ENCODE peak calls at places on chromosome 15, in ten cellular contexts. One of them, this sample, is unnamed.

GRCh38 chr15:71203573-71204444 is 88.5 kb downstream of the THSD4 start:
- DNase-seq in PC-3: no peak
- DNase-seq in cardiac muscle cell: no peak
- DNase-seq in heart left ventricle: no peak
- DNase-seq in fibroblast of lung: no peak
- DNase-seq in left lung: no peak
- DNase-seq in sigmoid colon: no peak
- DNase-seq in neural progenitor cell: peak; percentile 43
- DNase-seq in colonic mucosa: no peak
- DNase-seq in adrenal gland: no peak
- DNase-seq in this sample: no peak

GRCh38 chr15:76382987-76383728 is 46.6 kb downstream of the ISL2 start:
- DNase-seq in neural progenitor cell: no peak
- DNase-seq in sigmoid colon: no peak
- DNase-seq in adrenal gland: no peak
- DNase-seq in cardiac muscle cell: no peak
- DNase-seq in colonic mucosa: no peak
- DNase-seq in left lung: no peak
- DNase-seq in heart left ventricle: no peak
- DNase-seq in fibroblast of lung: no peak
- DNase-seq in PC-3: no peak
- DNase-seq in this sample: no peak

GRCh38 chr15:94300612-94301011 is 69.3 kb downstream of the MCTP2 start:
- DNase-seq in sigmoid colon: no peak
- DNase-seq in cardiac muscle cell: no peak
- DNase-seq in PC-3: no peak
- DNase-seq in adrenal gland: no peak
- DNase-seq in left lung: no peak
- DNase-seq in heart left ventricle: no peak
- DNase-seq in colonic mucosa: no peak
- DNase-seq in neural progenitor cell: no peak
- DNase-seq in fibroblast of lung: no peak
- DNase-seq in this sample: no peak

GRCh38 chr15:80618666-80619481 is 76.2 kb upstream of the ABHD17C start:
- DNase-seq in left lung: no peak
- DNase-seq in colonic mucosa: no peak
- DNase-seq in adrenal gland: no peak
- DNase-seq in cardiac muscle cell: no peak
- DNase-seq in neural progenitor cell: no peak
- DNase-seq in fibroblast of lung: no peak
- DNase-seq in sigmoid colon: no peak
- DNase-seq in heart left ventricle: no peak
- DNase-seq in PC-3: no peak
- DNase-seq in this sample: no peak

GRCh38 chr15:25250011-25250596 is 188.7 kb downstream of the UBE3A start:
- DNase-seq in sigmoid colon: peak; percentile 41
- DNase-seq in neural progenitor cell: no peak
- DNase-seq in fibroblast of lung: no peak
- DNase-seq in colonic mucosa: peak; percentile 5
- DNase-seq in heart left ventricle: peak; percentile 27
- DNase-seq in PC-3: no peak
- DNase-seq in left lung: peak; percentile 43
- DNase-seq in cardiac muscle cell: no peak
- DNase-seq in adrenal gland: no peak
- DNase-seq in this sample: peak; percentile 2

GRCh38 chr15:97759363-97759762 is 201.1 kb upstream of the ARRDC4 start:
- DNase-seq in sigmoid colon: no peak
- DNase-seq in cardiac muscle cell: peak; percentile 66
- DNase-seq in heart left ventricle: no peak
- DNase-seq in adrenal gland: no peak
- DNase-seq in fibroblast of lung: peak; percentile 94
- DNase-seq in left lung: no peak
- DNase-seq in PC-3: peak; percentile 75
- DNase-seq in colonic mucosa: no peak
- DNase-seq in neural progenitor cell: no peak
- DNase-seq in this sample: no peak

GRCh38 chr15:71396536-71397125 is 281.4 kb downstream of the THSD4 start:
- DNase-seq in left lung: no peak
- DNase-seq in adrenal gland: peak; percentile 36
- DNase-seq in sigmoid colon: no peak
- DNase-seq in heart left ventricle: no peak
- DNase-seq in fibroblast of lung: no peak
- DNase-seq in PC-3: peak; percentile 1
- DNase-seq in neural progenitor cell: no peak
- DNase-seq in cardiac muscle cell: no peak
- DNase-seq in colonic mucosa: no peak
- DNase-seq in this sample: no peak

GRCh38 chr15:80710635-80711553 is 15.8 kb downstream of the ABHD17C start:
- DNase-seq in neural progenitor cell: no peak
- DNase-seq in fibroblast of lung: no peak
- DNase-seq in cardiac muscle cell: no peak
- DNase-seq in adrenal gland: no peak
- DNase-seq in heart left ventricle: no peak
- DNase-seq in colonic mucosa: no peak
- DNase-seq in sigmoid colon: no peak
- DNase-seq in PC-3: peak; percentile 52
- DNase-seq in left lung: no peak
- DNase-seq in this sample: no peak

GRCh38 chr15:85108136-85108535 is 126.5 kb downstream of the PDE8A start:
- DNase-seq in sigmoid colon: no peak
- DNase-seq in PC-3: no peak
- DNase-seq in cardiac muscle cell: no peak
- DNase-seq in adrenal gland: no peak
- DNase-seq in fibroblast of lung: no peak
- DNase-seq in colonic mucosa: no peak
- DNase-seq in heart left ventricle: no peak
- DNase-seq in neural progenitor cell: no peak
- DNase-seq in left lung: no peak
- DNase-seq in this sample: no peak

GRCh38 chr15:29522373-29523276 is 253.0 kb upstream of the NSMCE3 start:
- DNase-seq in fibroblast of lung: no peak
- DNase-seq in cardiac muscle cell: no peak
- DNase-seq in PC-3: peak; percentile 90
- DNase-seq in heart left ventricle: no peak
- DNase-seq in neural progenitor cell: no peak
- DNase-seq in adrenal gland: no peak
- DNase-seq in sigmoid colon: no peak
- DNase-seq in colonic mucosa: peak; percentile 23
- DNase-seq in left lung: no peak
- DNase-seq in this sample: no peak

GRCh38 chr15:54576303-54576935 is 598.2 kb downstream of the UNC13C start:
- DNase-seq in adrenal gland: no peak
- DNase-seq in neural progenitor cell: no peak
- DNase-seq in PC-3: no peak
- DNase-seq in cardiac muscle cell: no peak
- DNase-seq in colonic mucosa: no peak
- DNase-seq in fibroblast of lung: no peak
- DNase-seq in heart left ventricle: no peak
- DNase-seq in left lung: no peak
- DNase-seq in sigmoid colon: no peak
- DNase-seq in this sample: no peak

DNA sequence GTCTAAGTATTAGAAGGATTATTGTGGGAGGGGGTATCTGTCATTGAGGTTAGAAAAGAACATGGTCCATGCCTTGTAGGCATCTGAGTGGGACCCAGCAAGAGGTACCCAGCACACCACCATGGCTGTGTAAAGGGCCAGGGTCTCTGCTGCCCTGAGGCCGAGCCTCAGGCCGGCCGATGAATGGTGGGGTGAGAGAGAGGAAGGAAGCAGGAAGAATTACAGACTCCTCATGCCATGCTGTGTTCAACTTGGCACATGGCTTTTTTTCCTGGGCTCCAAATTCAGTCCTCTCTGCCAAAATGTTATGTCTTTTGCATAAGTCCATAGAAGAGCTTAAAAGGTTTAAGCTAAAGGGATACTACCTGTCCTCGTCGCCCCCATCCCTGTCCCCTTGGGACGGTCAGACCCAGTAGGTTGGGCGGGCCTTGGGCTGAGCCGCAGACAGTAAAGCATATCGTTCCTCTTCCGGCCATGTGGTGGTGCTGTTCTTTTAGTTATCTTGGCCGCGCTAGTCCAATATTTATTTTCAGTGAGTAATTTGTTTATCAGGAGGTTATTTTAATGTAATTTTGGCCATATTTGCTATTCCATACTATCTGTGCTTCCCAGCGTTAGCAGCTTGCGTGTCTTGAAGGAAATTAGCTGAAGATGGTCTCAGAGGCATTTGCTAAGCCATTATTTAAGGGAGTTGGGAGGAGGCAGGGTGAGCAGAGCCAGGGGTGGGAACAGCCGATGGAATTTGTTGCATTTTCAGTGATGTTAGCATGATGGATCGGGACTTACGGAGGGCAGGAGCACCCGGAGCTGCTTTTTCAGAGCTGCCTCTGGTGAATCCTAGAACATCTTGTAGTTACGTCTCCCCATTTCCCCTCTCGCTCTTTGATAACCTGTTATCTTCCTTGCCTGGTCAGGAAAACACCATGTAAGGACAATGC is 152.5 kb downstream of the AGBL1 start:
- DNase-seq in neural progenitor cell: peak; percentile 73
- DNase-seq in adrenal gland: peak; percentile 52
- DNase-seq in left lung: no peak
- DNase-seq in heart left ventricle: no peak
- DNase-seq in colonic mucosa: peak; percentile 31
- DNase-seq in sigmoid colon: no peak
- DNase-seq in fibroblast of lung: peak; percentile 25
- DNase-seq in PC-3: peak; percentile 45
- DNase-seq in cardiac muscle cell: peak; percentile 22
- DNase-seq in this sample: peak; percentile 31
- H3K4me3 ChIP-seq in neural progenitor cell: peak overlapping the region; percentile 5
- H3K4me3 ChIP-seq in adrenal gland: no peak overlapping the region
- H3K4me3 ChIP-seq in left lung: no peak overlapping the region
- H3K4me3 ChIP-seq in heart left ventricle: no peak overlapping the region
- H3K4me3 ChIP-seq in colonic mucosa: no peak overlapping the region
- H3K4me3 ChIP-seq in sigmoid colon: no peak overlapping the region
- H3K4me3 ChIP-seq in fibroblast of lung: no peak overlapping the region
- H3K4me3 ChIP-seq in PC-3: no peak overlapping the region
- H3K4me3 ChIP-seq in cardiac muscle cell: peak overlapping the region; percentile 7
- H3K4me3 ChIP-seq in this sample: no peak overlapping the region

GRCh38 chr15:60315878-60316277 is 81.9 kb downstream of the ANXA2 start:
- DNase-seq in PC-3: no peak
- DNase-seq in adrenal gland: no peak
- DNase-seq in heart left ventricle: no peak
- DNase-seq in cardiac muscle cell: no peak
- DNase-seq in sigmoid colon: no peak
- DNase-seq in left lung: no peak
- DNase-seq in colonic mucosa: no peak
- DNase-seq in neural progenitor cell: no peak
- DNase-seq in fibroblast of lung: no peak
- DNase-seq in this sample: no peak

GRCh38 chr15:60318236-60318867 is 79.4 kb downstream of the ANXA2 start:
- DNase-seq in heart left ventricle: no peak
- DNase-seq in colonic mucosa: no peak
- DNase-seq in neural progenitor cell: peak; percentile 51
- DNase-seq in adrenal gland: no peak
- DNase-seq in fibroblast of lung: no peak
- DNase-seq in cardiac muscle cell: no peak
- DNase-seq in left lung: no peak
- DNase-seq in PC-3: no peak
- DNase-seq in sigmoid colon: no peak
- DNase-seq in this sample: no peak

GRCh38 chr15:60320365-60320764 is 77.4 kb downstream of the ANXA2 start:
- DNase-seq in fibroblast of lung: no peak
- DNase-seq in sigmoid colon: no peak
- DNase-seq in left lung: no peak
- DNase-seq in PC-3: no peak
- DNase-seq in colonic mucosa: no peak
- DNase-seq in heart left ventricle: no peak
- DNase-seq in adrenal gland: no peak
- DNase-seq in neural progenitor cell: no peak
- DNase-seq in cardiac muscle cell: no peak
- DNase-seq in this sample: no peak

GRCh38 chr15:60316961-60317360 is 80.8 kb downstream of the ANXA2 start:
- DNase-seq in colonic mucosa: no peak
- DNase-seq in neural progenitor cell: no peak
- DNase-seq in PC-3: no peak
- DNase-seq in sigmoid colon: no peak
- DNase-seq in heart left ventricle: no peak
- DNase-seq in fibroblast of lung: no peak
- DNase-seq in left lung: no peak
- DNase-seq in adrenal gland: no peak
- DNase-seq in cardiac muscle cell: no peak
- DNase-seq in this sample: no peak
- H3K27ac ChIP-seq in colonic mucosa: no peak overlapping the region
- H3K27ac ChIP-seq in neural progenitor cell: no peak overlapping the region
- H3K27ac ChIP-seq in PC-3: no peak overlapping the region
- H3K27ac ChIP-seq in sigmoid colon: no peak overlapping the region
- H3K27ac ChIP-seq in heart left ventricle: no peak overlapping the region
- H3K27ac ChIP-seq in fibroblast of lung: no peak overlapping the region
- H3K27ac ChIP-seq in left lung: no peak overlapping the region
- H3K27ac ChIP-seq in adrenal gland: no peak overlapping the region
- H3K27ac ChIP-seq in cardiac muscle cell: no peak overlapping the region
- H3K27ac ChIP-seq in this sample: no peak overlapping the region

DNA sequence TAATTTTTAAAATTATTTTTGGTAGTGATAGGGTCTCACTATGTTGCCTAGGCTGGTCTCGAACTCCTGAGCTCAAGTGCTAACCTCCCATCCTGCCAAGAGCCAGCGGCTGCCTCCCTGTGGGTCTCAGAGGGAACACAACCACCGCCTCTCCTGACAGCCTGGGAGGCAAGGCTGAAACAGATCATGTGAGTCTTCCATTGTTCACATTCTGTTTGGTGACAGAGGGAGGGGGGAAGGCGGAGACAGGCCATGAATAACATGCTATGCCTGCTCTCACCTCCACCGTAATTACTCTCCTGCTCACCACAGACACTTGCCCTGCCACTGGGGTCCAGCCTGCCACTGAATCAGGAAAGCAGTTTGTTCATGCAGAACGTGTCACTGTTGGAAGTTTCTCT is 78.3 kb upstream of the RASGRF1 start:
- DNase-seq in sigmoid colon: no peak
- DNase-seq in adrenal gland: no peak
- DNase-seq in heart left ventricle: no peak
- DNase-seq in cardiac muscle cell: peak; percentile 52
- DNase-seq in left lung: no peak
- DNase-seq in PC-3: peak; percentile 18
- DNase-seq in fibroblast of lung: no peak
- DNase-seq in colonic mucosa: no peak
- DNase-seq in neural progenitor cell: peak; percentile 81
- DNase-seq in this sample: no peak
- TF ChIP-seq CTCF in sigmoid colon: no peak
- TF ChIP-seq CTCF in adrenal gland: no peak
- TF ChIP-seq CTCF in heart left ventricle: no peak
- TF ChIP-seq CTCF in cardiac muscle cell: no peak
- TF ChIP-seq CTCF in left lung: no peak
- TF ChIP-seq CTCF in PC-3: peak; percentile 11
- TF ChIP-seq CTCF in fibroblast of lung: no peak
- TF ChIP-seq CTCF in colonic mucosa: no peak
- TF ChIP-seq CTCF in neural progenitor cell: peak; percentile 42
- TF ChIP-seq CTCF in this sample: no peak

DNA sequence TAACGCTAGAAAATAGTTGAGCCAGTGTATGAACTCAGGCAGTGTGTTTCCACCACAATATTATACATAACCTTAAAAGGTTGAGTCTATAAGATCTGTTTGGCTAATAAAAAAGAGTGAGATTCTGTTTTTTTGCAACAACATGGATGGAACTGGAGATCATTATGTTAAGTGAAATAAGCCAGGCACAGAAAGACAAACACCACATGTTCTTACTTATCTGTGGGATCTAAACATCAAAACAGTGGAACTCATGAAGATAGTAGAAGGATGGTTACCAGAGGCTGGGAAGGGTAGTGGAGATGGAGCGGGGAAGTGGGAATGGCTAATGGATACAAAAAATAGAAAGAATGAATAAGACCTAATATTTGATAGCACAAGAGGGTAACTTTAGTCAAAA is 150.7 kb downstream of the GABRG3 start:
- DNase-seq in PC-3: no peak
- DNase-seq in left lung: no peak
- DNase-seq in sigmoid colon: no peak
- DNase-seq in adrenal gland: no peak
- DNase-seq in fibroblast of lung: no peak
- DNase-seq in neural progenitor cell: no peak
- DNase-seq in heart left ventricle: no peak
- DNase-seq in cardiac muscle cell: no peak
- DNase-seq in colonic mucosa: no peak
- DNase-seq in this sample: no peak
- H3K4me3 ChIP-seq in PC-3: no peak overlapping the region
- H3K4me3 ChIP-seq in left lung: no peak overlapping the region
- H3K4me3 ChIP-seq in sigmoid colon: no peak overlapping the region
- H3K4me3 ChIP-seq in adrenal gland: no peak overlapping the region
- H3K4me3 ChIP-seq in fibroblast of lung: no peak overlapping the region
- H3K4me3 ChIP-seq in neural progenitor cell: no peak overlapping the region
- H3K4me3 ChIP-seq in heart left ventricle: no peak overlapping the region
- H3K4me3 ChIP-seq in cardiac muscle cell: no peak overlapping the region
- H3K4me3 ChIP-seq in colonic mucosa: no peak overlapping the region
- H3K4me3 ChIP-seq in this sample: no peak overlapping the region

This sample was measured in dorsolateral prefrontal cortex.